ENCODE peak calls at places on chromosomes 13 and 19, in five cellular contexts. K is stromal cell of bone marrow; V is GM10248; O is Karpas-422; Y is activated CD4-positive, alpha-beta T cell treated with anti-CD3 and anti-CD28 coated beads for 36 hours. D is an unnamed sample.

GRCh38 chr19:39070888-39071287 is 13.3 kb upstream of the ACP7 start:
- DNase-seq in V (no peak), O (no peak), Y (no peak), K (no peak), D (peak; percentile 32)

GRCh38 chr19:16372065-16372915 is 47.7 kb downstream of the KLF2 start:
- DNase-seq in O (no peak), V (no peak), K (no peak), Y (peak; percentile 55), D (no peak)

GRCh38 chr19:18775586-18776287 is 15.4 kb downstream of the COMP start:
- DNase-seq in Y (no peak), K (no peak), O (no peak), V (no peak), D (peak; percentile 71)

GRCh38 chr13:111976474-111977183 is 90.3 kb upstream of the SOX1 start:
- DNase-seq in O (no peak), K (no peak), Y (no peak), V (no peak), D (no peak)

GRCh38 chr13:112752711-112753541 is 63.1 kb downstream of the ATP11A start:
- DNase-seq in O (no peak), K (no peak), Y (peak; percentile 61), V (no peak), D (no peak)

GRCh38 chr13:29260684-29261083 is 334.8 kb downstream of the SLC7A1 start:
- DNase-seq in Y (no peak), K (no peak), V (no peak), O (peak; percentile 41), D (no peak)

GRCh38 chr19:43780706-43781525 is at the start of gene KCNN4:
- DNase-seq in K (peak; percentile 62), V (peak; percentile 86), Y (peak; percentile 91), O (no peak), D (peak; percentile 67)

GRCh38 chr19:43575156-43575950 is at the start of the genes PINLYP and XRCC1:
- DNase-seq in Y (peak; percentile 99), V (peak; percentile 98), K (peak; percentile 99), O (peak; percentile 100), D (peak; percentile 98)

GRCh38 chr19:36140289-36141038 is 598 bp downstream of the CAPNS1 start:
- DNase-seq in O (peak; percentile 93), V (peak; percentile 77), K (no peak), Y (peak; percentile 65), D (peak; percentile 52)

GRCh38 chr13:99231726-99232125 is 26.5 kb downstream of the GPR18 start:
- DNase-seq in V (no peak), Y (no peak), O (peak; percentile 92), K (no peak), D (no peak)

GRCh38 chr19:33580645-33581037 is 41.1 kb upstream of the CHST8 start:
- DNase-seq in Y (no peak), V (no peak), O (no peak), K (no peak), D (no peak)

GRCh38 chr19:3210347-3211017 is 14.0 kb upstream of the CELF5 start:
- DNase-seq in K (no peak), Y (peak; percentile 86), V (peak; percentile 86), O (peak; percentile 84), D (no peak)

GRCh38 chr19:43594710-43595604 is 977 bp downstream of the IRGQ start:
- DNase-seq in O (peak; percentile 91), K (no peak), Y (peak; percentile 87), V (peak; percentile 65), D (peak; percentile 69)

GRCh38 chr19:30362156-30362754 is 9.9 kb upstream of the ZNF536 start:
- DNase-seq in O (no peak), Y (no peak), V (no peak), K (no peak), D (no peak)

GRCh38 chr13:30312859-30313258 is 5.5 kb upstream of the KATNAL1 start:
- DNase-seq in Y (no peak), O (no peak), K (no peak), V (no peak), D (peak; percentile 46)

GRCh38 chr13:112973577-112973951 is 4.5 kb downstream of the MCF2L start:
- DNase-seq in K (no peak), V (no peak), O (no peak), Y (no peak), D (no peak)

GRCh38 chr19:17952041-17952976 is 14.6 kb upstream of the KCNN1 start:
- DNase-seq in Y (no peak), O (no peak), V (no peak), K (no peak), D (no peak)

GRCh38 chr19:58055483-58055874 is 3.6 kb upstream of the ZNF135 start:
- DNase-seq in V (no peak), Y (no peak), K (no peak), O (no peak), D (no peak)

GRCh38 chr19:18408053-18408476 is 10.6 kb upstream of the LRRC25 start:
- DNase-seq in O (peak; percentile 96), K (no peak), V (peak; percentile 82), Y (peak; percentile 69), D (no peak)

GRCh38 chr19:10290876-10291553 is 1.3 kb downstream of the ICAM5 start:
- DNase-seq in K (no peak), Y (peak; percentile 70), V (peak; percentile 65), O (no peak), D (peak; percentile 54)

GRCh38 chr13:30905932-30906383 is at the start of gene MEDAG:
- DNase-seq in V (no peak), Y (no peak), K (peak; percentile 94), O (no peak), D (peak; percentile 57)

GRCh38 chr19:18270304-18270703 is 3.9 kb downstream of the IQCN start:
- DNase-seq in O (no peak), Y (no peak), K (no peak), V (no peak), D (no peak)

GRCh38 chr19:49613374-49613773 is 22.4 kb downstream of the PRR12 start:
- DNase-seq in V (no peak), O (no peak), K (no peak), Y (no peak), D (no peak)

GRCh38 chr19:39046037-39046821 is 13.9 kb upstream of the FBXO27 start:
- DNase-seq in K (no peak), V (no peak), Y (no peak), O (peak; percentile 80), D (no peak)

GRCh38 chr13:26075498-26075897 is 23.7 kb upstream of the SHISA2 start:
- DNase-seq in O (no peak), Y (no peak), V (no peak), K (no peak), D (no peak)